ENCODE peak calls at places on chromosomes 5 and 9, in six cellular contexts. One of them, this sample, is unnamed.

GRCh38 chr9:107778666-107779065 is 289.1 kb upstream of the KLF4 start:
- DNase-seq in PC-3: no peak
- DNase-seq in keratinocyte: no peak
- DNase-seq in neuronal stem cell: no peak
- DNase-seq in H1: no peak
- DNase-seq in SK-N-MC: no peak
- DNase-seq in this sample: no peak

GRCh38 chr5:7850533-7851239 is at the start of gene CFAP90:
- DNase-seq in PC-3: peak
- DNase-seq in neuronal stem cell: peak
- DNase-seq in keratinocyte: no peak
- DNase-seq in SK-N-MC: no peak
- DNase-seq in H1: peak
- DNase-seq in this sample: peak

GRCh38 chr9:19618816-19619215 is 170.0 kb downstream of the SLC24A2 start:
- DNase-seq in H1: no peak
- DNase-seq in SK-N-MC: no peak
- DNase-seq in neuronal stem cell: no peak
- DNase-seq in keratinocyte: no peak
- DNase-seq in PC-3: no peak
- DNase-seq in this sample: no peak

GRCh38 chr5:175894251-175894650 is 22.9 kb downstream of the CPLX2 start:
- DNase-seq in PC-3: no peak
- DNase-seq in keratinocyte: no peak
- DNase-seq in neuronal stem cell: no peak
- DNase-seq in H1: no peak
- DNase-seq in SK-N-MC: no peak
- DNase-seq in this sample: no peak

GRCh38 chr5:34011521-34011920 is 3.7 kb upstream of the AMACR start:
- DNase-seq in neuronal stem cell: no peak
- DNase-seq in H1: no peak
- DNase-seq in keratinocyte: no peak
- DNase-seq in PC-3: no peak
- DNase-seq in SK-N-MC: no peak
- DNase-seq in this sample: no peak

GRCh38 chr9:90057361-90057760 is 452.5 kb downstream of the GADD45G start:
- DNase-seq in H1: no peak
- DNase-seq in PC-3: no peak
- DNase-seq in SK-N-MC: no peak
- DNase-seq in keratinocyte: no peak
- DNase-seq in neuronal stem cell: no peak
- DNase-seq in this sample: no peak

GRCh38 chr9:128702949-128703615 is 779 bp downstream of the PKN3 start:
- DNase-seq in neuronal stem cell: peak
- DNase-seq in PC-3: no peak
- DNase-seq in keratinocyte: no peak
- DNase-seq in SK-N-MC: no peak
- DNase-seq in H1: peak
- DNase-seq in this sample: peak

GRCh38 chr9:77816641-77817341 is 168.7 kb upstream of the GNA14 start:
- DNase-seq in SK-N-MC: no peak
- DNase-seq in H1: no peak
- DNase-seq in neuronal stem cell: no peak
- DNase-seq in PC-3: no peak
- DNase-seq in keratinocyte: no peak
- DNase-seq in this sample: no peak

GRCh38 chr5:53969331-53969730 is 341.0 kb downstream of the ARL15 start:
- DNase-seq in keratinocyte: no peak
- DNase-seq in neuronal stem cell: no peak
- DNase-seq in SK-N-MC: no peak
- DNase-seq in H1: no peak
- DNase-seq in PC-3: no peak
- DNase-seq in this sample: no peak

GRCh38 chr5:34762321-34762871 is 76.6 kb upstream of the TTC23L start:
- DNase-seq in PC-3: no peak
- DNase-seq in keratinocyte: no peak
- DNase-seq in H1: no peak
- DNase-seq in neuronal stem cell: no peak
- DNase-seq in SK-N-MC: no peak
- DNase-seq in this sample: no peak

GRCh38 chr9:94813379-94813778 is 86.9 kb downstream of the AOPEP start:
- DNase-seq in keratinocyte: no peak
- DNase-seq in neuronal stem cell: no peak
- DNase-seq in H1: no peak
- DNase-seq in PC-3: no peak
- DNase-seq in SK-N-MC: no peak
- DNase-seq in this sample: no peak

GRCh38 chr5:468401-468800 is 25.4 kb downstream of the EXOC3 start:
- DNase-seq in PC-3: no peak
- DNase-seq in SK-N-MC: no peak
- DNase-seq in neuronal stem cell: no peak
- DNase-seq in keratinocyte: no peak
- DNase-seq in H1: no peak
- DNase-seq in this sample: no peak

GRCh38 chr9:136218271-136218670 is 13.3 kb upstream of the LHX3 start:
- DNase-seq in H1: no peak
- DNase-seq in keratinocyte: no peak
- DNase-seq in SK-N-MC: no peak
- DNase-seq in PC-3: no peak
- DNase-seq in neuronal stem cell: no peak
- DNase-seq in this sample: no peak

GRCh38 chr9:130023147-130023787 is 19.7 kb downstream of the FNBP1 start:
- DNase-seq in PC-3: peak
- DNase-seq in H1: no peak
- DNase-seq in neuronal stem cell: no peak
- DNase-seq in keratinocyte: no peak
- DNase-seq in SK-N-MC: no peak
- DNase-seq in this sample: no peak
- H3K9ac ChIP-seq in PC-3: no peak
- H3K9ac ChIP-seq in H1: no peak
- H3K9ac ChIP-seq in neuronal stem cell: peak
- H3K9ac ChIP-seq in keratinocyte: no peak
- H3K9ac ChIP-seq in SK-N-MC: no peak
- H3K9ac ChIP-seq in this sample: no peak

GRCh38 chr5:14405706-14406553 is 175.7 kb upstream of the OTULINL start:
- DNase-seq in keratinocyte: no peak
- DNase-seq in SK-N-MC: no peak
- DNase-seq in neuronal stem cell: no peak
- DNase-seq in PC-3: peak
- DNase-seq in H1: no peak
- DNase-seq in this sample: no peak

GRCh38 chr5:14407746-14408175 is 173.8 kb upstream of the OTULINL start:
- DNase-seq in keratinocyte: no peak
- DNase-seq in PC-3: no peak
- DNase-seq in neuronal stem cell: no peak
- DNase-seq in SK-N-MC: no peak
- DNase-seq in H1: no peak
- DNase-seq in this sample: no peak

GRCh38 chr5:14406554-14406849 is 175.1 kb upstream of the OTULINL start:
- DNase-seq in keratinocyte: no peak
- DNase-seq in H1: no peak
- DNase-seq in SK-N-MC: no peak
- DNase-seq in PC-3: peak
- DNase-seq in neuronal stem cell: no peak
- DNase-seq in this sample: no peak

GRCh38 chr5:14405267-14405666 is 176.3 kb upstream of the OTULINL start:
- DNase-seq in neuronal stem cell: no peak
- DNase-seq in SK-N-MC: no peak
- DNase-seq in PC-3: peak
- DNase-seq in H1: no peak
- DNase-seq in keratinocyte: no peak
- DNase-seq in this sample: no peak

GRCh38 chr5:14407051-14407450 is 174.5 kb upstream of the OTULINL start:
- DNase-seq in PC-3: peak
- DNase-seq in keratinocyte: no peak
- DNase-seq in neuronal stem cell: no peak
- DNase-seq in H1: no peak
- DNase-seq in SK-N-MC: no peak
- DNase-seq in this sample: no peak
- H3K9ac ChIP-seq in PC-3: peak
- H3K9ac ChIP-seq in keratinocyte: no peak
- H3K9ac ChIP-seq in neuronal stem cell: no peak
- H3K9ac ChIP-seq in H1: no peak
- H3K9ac ChIP-seq in SK-N-MC: no peak
- H3K9ac ChIP-seq in this sample: no peak

GRCh38 chr5:171827162-171827561 is 41.5 kb downstream of the SMIM23 start:
- DNase-seq in neuronal stem cell: no peak
- DNase-seq in PC-3: no peak
- DNase-seq in SK-N-MC: no peak
- DNase-seq in keratinocyte: no peak
- DNase-seq in H1: no peak
- DNase-seq in this sample: no peak

GRCh38 chr5:171835066-171835465 is 49.4 kb downstream of the SMIM23 start:
- DNase-seq in SK-N-MC: no peak
- DNase-seq in H1: no peak
- DNase-seq in keratinocyte: no peak
- DNase-seq in PC-3: peak
- DNase-seq in neuronal stem cell: no peak
- DNase-seq in this sample: no peak

GRCh38 chr5:171826132-171826531 is 40.5 kb downstream of the SMIM23 start:
- DNase-seq in neuronal stem cell: no peak
- DNase-seq in keratinocyte: no peak
- DNase-seq in SK-N-MC: no peak
- DNase-seq in H1: no peak
- DNase-seq in PC-3: peak
- DNase-seq in this sample: no peak

GRCh38 chr5:171832775-171833174 is 47.2 kb downstream of the SMIM23 start:
- DNase-seq in keratinocyte: no peak
- DNase-seq in PC-3: no peak
- DNase-seq in SK-N-MC: no peak
- DNase-seq in neuronal stem cell: no peak
- DNase-seq in H1: no peak
- DNase-seq in this sample: no peak

GRCh38 chr5:171830686-171831085 is 45.1 kb downstream of the SMIM23 start:
- DNase-seq in SK-N-MC: no peak
- DNase-seq in PC-3: no peak
- DNase-seq in keratinocyte: no peak
- DNase-seq in H1: no peak
- DNase-seq in neuronal stem cell: no peak
- DNase-seq in this sample: no peak
- H3K9ac ChIP-seq in SK-N-MC: no peak
- H3K9ac ChIP-seq in PC-3: no peak
- H3K9ac ChIP-seq in keratinocyte: no peak
- H3K9ac ChIP-seq in H1: no peak
- H3K9ac ChIP-seq in neuronal stem cell: no peak
- H3K9ac ChIP-seq in this sample: no peak

GRCh38 chr5:14082523-14082922 is 60.6 kb upstream of the TRIO start:
- DNase-seq in neuronal stem cell: no peak
- DNase-seq in PC-3: no peak
- DNase-seq in keratinocyte: no peak
- DNase-seq in H1: no peak
- DNase-seq in SK-N-MC: no peak
- DNase-seq in this sample: no peak
- H3K9ac ChIP-seq in neuronal stem cell: no peak
- H3K9ac ChIP-seq in PC-3: no peak
- H3K9ac ChIP-seq in keratinocyte: no peak
- H3K9ac ChIP-seq in H1: no peak
- H3K9ac ChIP-seq in SK-N-MC: no peak
- H3K9ac ChIP-seq in this sample: no peak

GRCh38 chr5:32709789-32710334 is 1.3 kb upstream of the NPR3 start:
- DNase-seq in neuronal stem cell: peak
- DNase-seq in PC-3: peak
- DNase-seq in SK-N-MC: no peak
- DNase-seq in keratinocyte: no peak
- DNase-seq in H1: peak
- DNase-seq in this sample: peak

GRCh38 chr5:32708949-32709348 is 2.2 kb upstream of the NPR3 start:
- DNase-seq in neuronal stem cell: peak
- DNase-seq in keratinocyte: no peak
- DNase-seq in H1: peak
- DNase-seq in SK-N-MC: no peak
- DNase-seq in PC-3: no peak
- DNase-seq in this sample: no peak

GRCh38 chr5:32711693-32712462 is 757 bp downstream of the NPR3 start:
- DNase-seq in keratinocyte: no peak
- DNase-seq in H1: peak
- DNase-seq in PC-3: peak
- DNase-seq in SK-N-MC: no peak
- DNase-seq in neuronal stem cell: peak
- DNase-seq in this sample: peak

GRCh38 chr5:32710859-32711692 is at the start of gene NPR3:
- DNase-seq in PC-3: peak
- DNase-seq in neuronal stem cell: no peak
- DNase-seq in SK-N-MC: no peak
- DNase-seq in keratinocyte: no peak
- DNase-seq in H1: peak
- DNase-seq in this sample: peak

GRCh38 chr5:32710335-32710858 is 724 bp upstream of the NPR3 start:
- DNase-seq in SK-N-MC: no peak
- DNase-seq in H1: peak
- DNase-seq in PC-3: peak
- DNase-seq in neuronal stem cell: peak
- DNase-seq in keratinocyte: no peak
- DNase-seq in this sample: peak
- H3K9ac ChIP-seq in SK-N-MC: no peak
- H3K9ac ChIP-seq in H1: no peak
- H3K9ac ChIP-seq in PC-3: peak
- H3K9ac ChIP-seq in neuronal stem cell: no peak
- H3K9ac ChIP-seq in keratinocyte: peak
- H3K9ac ChIP-seq in this sample: peak

GRCh38 chr9:137665226-137665625 is 46.4 kb downstream of the EHMT1 start:
- DNase-seq in neuronal stem cell: no peak
- DNase-seq in keratinocyte: no peak
- DNase-seq in H1: no peak
- DNase-seq in PC-3: no peak
- DNase-seq in SK-N-MC: no peak
- DNase-seq in this sample: no peak
- H3K9ac ChIP-seq in neuronal stem cell: no peak
- H3K9ac ChIP-seq in keratinocyte: no peak
- H3K9ac ChIP-seq in H1: peak
- H3K9ac ChIP-seq in PC-3: no peak
- H3K9ac ChIP-seq in SK-N-MC: no peak
- H3K9ac ChIP-seq in this sample: no peak

GRCh38 chr5:117889592-117889991 is 1098.8 kb downstream of the DTWD2 start:
- DNase-seq in neuronal stem cell: no peak
- DNase-seq in SK-N-MC: no peak
- DNase-seq in keratinocyte: no peak
- DNase-seq in H1: no peak
- DNase-seq in PC-3: no peak
- DNase-seq in this sample: no peak

GRCh38 chr5:117893211-117893610 is 1095.1 kb downstream of the DTWD2 start:
- DNase-seq in keratinocyte: no peak
- DNase-seq in SK-N-MC: no peak
- DNase-seq in PC-3: no peak
- DNase-seq in neuronal stem cell: no peak
- DNase-seq in H1: no peak
- DNase-seq in this sample: no peak

GRCh38 chr5:117892360-117892759 is 1096.0 kb downstream of the DTWD2 start:
- DNase-seq in H1: no peak
- DNase-seq in keratinocyte: no peak
- DNase-seq in SK-N-MC: no peak
- DNase-seq in neuronal stem cell: no peak
- DNase-seq in PC-3: no peak
- DNase-seq in this sample: no peak

DNA sequence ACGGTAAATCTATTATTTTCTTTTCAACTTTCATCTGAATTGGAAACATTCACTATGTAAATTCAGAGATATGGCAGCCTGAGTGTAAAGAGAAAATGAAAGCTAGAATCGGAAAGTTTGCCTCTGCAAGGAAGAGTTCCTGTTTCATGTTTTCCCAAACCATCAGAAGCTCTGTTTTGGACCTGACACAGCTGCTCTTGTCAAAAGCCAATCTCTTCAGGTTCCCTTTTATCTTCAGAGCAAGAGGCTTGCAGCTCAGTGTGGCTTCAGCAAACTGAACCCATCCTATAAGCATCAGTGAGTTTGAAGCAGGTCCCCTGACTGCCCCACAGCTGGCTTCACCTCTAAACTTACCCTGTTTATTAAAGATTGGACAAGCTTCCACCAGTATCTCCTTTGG is 1099.7 kb downstream of the DTWD2 start:
- DNase-seq in H1: no peak
- DNase-seq in keratinocyte: no peak
- DNase-seq in PC-3: no peak
- DNase-seq in neuronal stem cell: no peak
- DNase-seq in SK-N-MC: no peak
- DNase-seq in this sample: no peak
- H3K9ac ChIP-seq in H1: no peak
- H3K9ac ChIP-seq in keratinocyte: no peak
- H3K9ac ChIP-seq in PC-3: no peak
- H3K9ac ChIP-seq in neuronal stem cell: no peak
- H3K9ac ChIP-seq in SK-N-MC: no peak
- H3K9ac ChIP-seq in this sample: no peak

This sample was measured in kidney.